ENCODE peak calls at places on chromosomes 6 and 20, in nine cellular contexts. One of them, this sample, is unnamed.
A peak's percentile ranks its signal among the peaks of the same experiment; 100 is the strongest.

GRCh38 chr20:61477366-61477966 is 225.4 kb downstream of the CDH4 start:
- DNase-seq in cardiac muscle cell: no peak
- DNase-seq in gastrocnemius medialis: no peak
- DNase-seq in GM13976: no peak
- DNase-seq in Calu3: no peak
- DNase-seq in WTC11: no peak
- DNase-seq in dorsolateral prefrontal cortex: no peak
- DNase-seq in AG10803: peak; percentile 13
- DNase-seq in BE2C: no peak
- DNase-seq in this sample: no peak

GRCh38 chr6:142400495-142400894 is 98.7 kb downstream of the ADGRG6 start:
- DNase-seq in cardiac muscle cell: peak; percentile 58
- DNase-seq in gastrocnemius medialis: no peak
- DNase-seq in GM13976: no peak
- DNase-seq in Calu3: no peak
- DNase-seq in WTC11: no peak
- DNase-seq in dorsolateral prefrontal cortex: no peak
- DNase-seq in AG10803: no peak
- DNase-seq in BE2C: no peak
- DNase-seq in this sample: no peak

GRCh38 chr6:84464471-84464870 is 237.0 kb upstream of the CEP162 start:
- DNase-seq in cardiac muscle cell: no peak
- DNase-seq in gastrocnemius medialis: no peak
- DNase-seq in GM13976: no peak
- DNase-seq in Calu3: no peak
- DNase-seq in WTC11: no peak
- DNase-seq in dorsolateral prefrontal cortex: no peak
- DNase-seq in AG10803: no peak
- DNase-seq in BE2C: no peak
- DNase-seq in this sample: no peak

GRCh38 chr6:56814308-56814707 is 140.6 kb upstream of the BEND6 start:
- DNase-seq in cardiac muscle cell: no peak
- DNase-seq in gastrocnemius medialis: no peak
- DNase-seq in GM13976: no peak
- DNase-seq in Calu3: no peak
- DNase-seq in WTC11: no peak
- DNase-seq in dorsolateral prefrontal cortex: no peak
- DNase-seq in AG10803: no peak
- DNase-seq in BE2C: no peak
- DNase-seq in this sample: no peak

GRCh38 chr6:52418606-52419005 is 1.5 kb upstream of the EFHC1 start:
- DNase-seq in cardiac muscle cell: no peak
- DNase-seq in gastrocnemius medialis: no peak
- DNase-seq in GM13976: no peak
- DNase-seq in Calu3: no peak
- DNase-seq in WTC11: no peak
- DNase-seq in dorsolateral prefrontal cortex: no peak
- DNase-seq in AG10803: no peak
- DNase-seq in BE2C: no peak
- DNase-seq in this sample: no peak

GRCh38 chr20:61604494-61604893 is 352.4 kb downstream of the CDH4 start:
- DNase-seq in cardiac muscle cell: no peak
- DNase-seq in gastrocnemius medialis: no peak
- DNase-seq in GM13976: no peak
- DNase-seq in Calu3: no peak
- DNase-seq in WTC11: no peak
- DNase-seq in dorsolateral prefrontal cortex: no peak
- DNase-seq in AG10803: no peak
- DNase-seq in BE2C: no peak
- DNase-seq in this sample: no peak

GRCh38 chr20:33684533-33685327 is 1.5 kb downstream of the E2F1 start:
- DNase-seq in cardiac muscle cell: peak; percentile 18
- DNase-seq in gastrocnemius medialis: no peak
- DNase-seq in GM13976: no peak
- DNase-seq in Calu3: peak; percentile 43
- DNase-seq in WTC11: peak; percentile 51
- DNase-seq in dorsolateral prefrontal cortex: no peak
- DNase-seq in AG10803: no peak
- DNase-seq in BE2C: peak; percentile 56
- DNase-seq in this sample: no peak

GRCh38 chr6:47342824-47343223 is 33.1 kb upstream of the TNFRSF21 start:
- DNase-seq in cardiac muscle cell: no peak
- DNase-seq in gastrocnemius medialis: no peak
- DNase-seq in GM13976: no peak
- DNase-seq in Calu3: no peak
- DNase-seq in WTC11: no peak
- DNase-seq in dorsolateral prefrontal cortex: no peak
- DNase-seq in AG10803: no peak
- DNase-seq in BE2C: no peak
- DNase-seq in this sample: no peak

GRCh38 chr20:19658137-19658536 is 99.9 kb upstream of the RIN2 start:
- DNase-seq in cardiac muscle cell: no peak
- DNase-seq in gastrocnemius medialis: no peak
- DNase-seq in GM13976: peak; percentile 37
- DNase-seq in Calu3: no peak
- DNase-seq in WTC11: no peak
- DNase-seq in dorsolateral prefrontal cortex: no peak
- DNase-seq in AG10803: no peak
- DNase-seq in BE2C: no peak
- DNase-seq in this sample: peak; percentile 39

GRCh38 chr20:40651121-40651520 is 37.9 kb downstream of the MAFB start:
- DNase-seq in cardiac muscle cell: no peak
- DNase-seq in gastrocnemius medialis: no peak
- DNase-seq in GM13976: no peak
- DNase-seq in Calu3: no peak
- DNase-seq in WTC11: no peak
- DNase-seq in dorsolateral prefrontal cortex: no peak
- DNase-seq in AG10803: peak; percentile 8
- DNase-seq in BE2C: no peak
- DNase-seq in this sample: no peak

GRCh38 chr20:60752741-60753420 is 499.2 kb upstream of the CDH4 start:
- DNase-seq in cardiac muscle cell: no peak
- DNase-seq in gastrocnemius medialis: no peak
- DNase-seq in GM13976: no peak
- DNase-seq in Calu3: no peak
- DNase-seq in WTC11: no peak
- DNase-seq in dorsolateral prefrontal cortex: no peak
- DNase-seq in AG10803: no peak
- DNase-seq in BE2C: no peak
- DNase-seq in this sample: no peak

GRCh38 chr20:58233881-58234528 is 5.6 kb upstream of the ANKRD60 start:
- DNase-seq in cardiac muscle cell: peak; percentile 43
- DNase-seq in gastrocnemius medialis: no peak
- DNase-seq in GM13976: peak; percentile 53
- DNase-seq in Calu3: peak; percentile 71
- DNase-seq in WTC11: peak; percentile 88
- DNase-seq in dorsolateral prefrontal cortex: no peak
- DNase-seq in AG10803: no peak
- DNase-seq in BE2C: peak; percentile 59
- DNase-seq in this sample: no peak

GRCh38 chr6:153790881-153791473 is 248.1 kb upstream of the OPRM1 start:
- DNase-seq in cardiac muscle cell: peak; percentile 49
- DNase-seq in gastrocnemius medialis: no peak
- DNase-seq in GM13976: no peak
- DNase-seq in Calu3: no peak
- DNase-seq in WTC11: peak; percentile 29
- DNase-seq in dorsolateral prefrontal cortex: no peak
- DNase-seq in AG10803: no peak
- DNase-seq in BE2C: peak; percentile 50
- DNase-seq in this sample: no peak

GRCh38 chr6:93644611-93645010 is 225.3 kb upstream of the EPHA7 start:
- DNase-seq in cardiac muscle cell: peak; percentile 22
- DNase-seq in gastrocnemius medialis: no peak
- DNase-seq in GM13976: no peak
- DNase-seq in Calu3: no peak
- DNase-seq in WTC11: no peak
- DNase-seq in dorsolateral prefrontal cortex: no peak
- DNase-seq in AG10803: no peak
- DNase-seq in BE2C: no peak
- DNase-seq in this sample: no peak

GRCh38 chr6:91822581-91822980 is 1235.7 kb upstream of the MAP3K7 start:
- DNase-seq in cardiac muscle cell: no peak
- DNase-seq in gastrocnemius medialis: no peak
- DNase-seq in GM13976: no peak
- DNase-seq in Calu3: no peak
- DNase-seq in WTC11: no peak
- DNase-seq in dorsolateral prefrontal cortex: no peak
- DNase-seq in AG10803: no peak
- DNase-seq in BE2C: no peak
- DNase-seq in this sample: no peak

GRCh38 chr6:50924758-50925157 is 106.1 kb downstream of the TFAP2B start:
- DNase-seq in cardiac muscle cell: no peak
- DNase-seq in gastrocnemius medialis: no peak
- DNase-seq in GM13976: no peak
- DNase-seq in Calu3: no peak
- DNase-seq in WTC11: no peak
- DNase-seq in dorsolateral prefrontal cortex: no peak
- DNase-seq in AG10803: no peak
- DNase-seq in BE2C: no peak
- DNase-seq in this sample: no peak
- TF ChIP-seq CTCF in cardiac muscle cell: no peak
- TF ChIP-seq CTCF in gastrocnemius medialis: no peak
- TF ChIP-seq CTCF in GM13976: no peak
- TF ChIP-seq CTCF in Calu3: no peak
- TF ChIP-seq CTCF in WTC11: no peak
- TF ChIP-seq CTCF in dorsolateral prefrontal cortex: no peak
- TF ChIP-seq CTCF in AG10803: no peak
- TF ChIP-seq CTCF in BE2C: no peak
- TF ChIP-seq CTCF in this sample: no peak

DNA sequence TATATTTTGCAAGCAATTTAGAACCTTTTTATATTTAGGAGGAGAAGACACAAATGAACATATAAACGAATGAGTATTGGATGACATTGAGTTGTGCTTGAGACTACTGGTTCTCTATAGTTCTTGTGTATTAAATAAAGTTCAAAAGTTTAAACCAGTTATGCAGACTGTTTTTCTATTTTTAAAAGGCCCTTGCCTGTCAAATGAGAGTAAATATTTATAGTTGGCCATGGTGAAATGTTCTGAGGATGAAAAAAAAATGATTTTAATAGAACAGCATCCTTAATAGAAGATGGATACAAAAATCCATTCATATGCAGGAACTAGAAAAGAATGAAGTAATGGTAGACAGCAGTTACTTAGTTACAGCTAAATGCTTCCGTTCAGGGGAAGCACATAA is 63.5 kb upstream of the COL10A1 start:
- DNase-seq in cardiac muscle cell: no peak
- DNase-seq in gastrocnemius medialis: no peak
- DNase-seq in GM13976: no peak
- DNase-seq in Calu3: no peak
- DNase-seq in WTC11: no peak
- DNase-seq in dorsolateral prefrontal cortex: no peak
- DNase-seq in AG10803: no peak
- DNase-seq in BE2C: no peak
- DNase-seq in this sample: no peak
- TF ChIP-seq CTCF in cardiac muscle cell: no peak
- TF ChIP-seq CTCF in gastrocnemius medialis: no peak
- TF ChIP-seq CTCF in GM13976: no peak
- TF ChIP-seq CTCF in Calu3: no peak
- TF ChIP-seq CTCF in WTC11: no peak
- TF ChIP-seq CTCF in dorsolateral prefrontal cortex: no peak
- TF ChIP-seq CTCF in AG10803: no peak
- TF ChIP-seq CTCF in BE2C: no peak
- TF ChIP-seq CTCF in this sample: no peak

DNA sequence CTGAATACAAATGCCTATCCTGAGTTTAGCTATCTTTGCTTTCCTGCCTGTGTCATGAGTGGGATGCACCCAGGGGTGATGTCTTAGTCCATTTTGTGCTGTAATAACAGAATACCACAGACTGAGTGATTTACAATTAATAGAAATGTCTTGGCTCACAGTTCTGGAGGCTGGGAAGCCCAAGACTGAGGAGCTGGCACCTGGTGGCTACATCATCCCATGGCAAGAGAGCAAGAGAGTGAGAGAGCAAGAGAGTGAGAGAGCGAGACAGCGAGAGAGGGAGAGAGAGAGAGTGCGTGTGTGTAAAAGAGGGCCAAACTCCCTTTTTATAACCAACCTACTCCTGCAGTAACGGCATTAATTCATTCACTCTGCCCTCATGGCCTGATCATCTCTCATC is 76.8 kb downstream of the PRDM1 start:
- DNase-seq in cardiac muscle cell: no peak
- DNase-seq in gastrocnemius medialis: no peak
- DNase-seq in GM13976: no peak
- DNase-seq in Calu3: no peak
- DNase-seq in WTC11: no peak
- DNase-seq in dorsolateral prefrontal cortex: no peak
- DNase-seq in AG10803: peak; percentile 72
- DNase-seq in BE2C: no peak
- DNase-seq in this sample: no peak
- TF ChIP-seq CTCF in cardiac muscle cell: no peak
- TF ChIP-seq CTCF in gastrocnemius medialis: no peak
- TF ChIP-seq CTCF in GM13976: no peak
- TF ChIP-seq CTCF in Calu3: no peak
- TF ChIP-seq CTCF in WTC11: no peak
- TF ChIP-seq CTCF in dorsolateral prefrontal cortex: no peak
- TF ChIP-seq CTCF in AG10803: no peak
- TF ChIP-seq CTCF in BE2C: no peak
- TF ChIP-seq CTCF in this sample: no peak

GRCh38 chr20:955111-955510 is 39.0 kb upstream of the ANGPT4 start:
- DNase-seq in cardiac muscle cell: no peak
- DNase-seq in gastrocnemius medialis: no peak
- DNase-seq in GM13976: no peak
- DNase-seq in Calu3: no peak
- DNase-seq in WTC11: no peak
- DNase-seq in dorsolateral prefrontal cortex: no peak
- DNase-seq in AG10803: no peak
- DNase-seq in BE2C: no peak
- DNase-seq in this sample: no peak

GRCh38 chr20:952196-952795 is 36.2 kb upstream of the ANGPT4 start:
- DNase-seq in cardiac muscle cell: no peak
- DNase-seq in gastrocnemius medialis: no peak
- DNase-seq in GM13976: no peak
- DNase-seq in Calu3: no peak
- DNase-seq in WTC11: no peak
- DNase-seq in dorsolateral prefrontal cortex: no peak
- DNase-seq in AG10803: no peak
- DNase-seq in BE2C: no peak
- DNase-seq in this sample: no peak

GRCh38 chr20:955656-956055 is 39.5 kb upstream of the ANGPT4 start:
- DNase-seq in cardiac muscle cell: no peak
- DNase-seq in gastrocnemius medialis: no peak
- DNase-seq in GM13976: no peak
- DNase-seq in Calu3: no peak
- DNase-seq in WTC11: no peak
- DNase-seq in dorsolateral prefrontal cortex: no peak
- DNase-seq in AG10803: no peak
- DNase-seq in BE2C: no peak
- DNase-seq in this sample: no peak

GRCh38 chr20:951384-952169 is 35.4 kb upstream of the ANGPT4 start:
- DNase-seq in cardiac muscle cell: no peak
- DNase-seq in gastrocnemius medialis: no peak
- DNase-seq in GM13976: no peak
- DNase-seq in Calu3: no peak
- DNase-seq in WTC11: no peak
- DNase-seq in dorsolateral prefrontal cortex: no peak
- DNase-seq in AG10803: no peak
- DNase-seq in BE2C: no peak
- DNase-seq in this sample: no peak

DNA sequence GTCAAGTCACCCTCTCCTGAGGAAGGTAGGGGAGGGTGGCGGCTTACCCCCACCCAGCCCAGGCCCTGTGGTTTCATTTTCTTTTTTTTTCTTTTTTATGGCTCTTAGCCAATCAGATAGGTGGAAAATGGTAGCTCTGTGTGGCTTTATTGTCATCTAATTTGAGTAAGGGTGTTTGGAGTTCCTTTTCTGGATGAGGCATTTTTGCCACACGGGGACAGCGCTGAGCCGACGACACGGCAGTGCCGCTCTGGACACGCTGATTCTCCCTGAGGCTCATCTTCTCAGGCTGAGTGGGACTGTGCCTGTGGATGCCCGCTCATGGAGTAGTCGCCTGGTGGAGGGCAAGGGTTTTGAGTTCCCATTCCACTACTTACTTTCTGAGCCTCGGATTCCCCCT is 37.6 kb upstream of the ANGPT4 start:
- DNase-seq in cardiac muscle cell: peak; percentile 45
- DNase-seq in gastrocnemius medialis: no peak
- DNase-seq in GM13976: no peak
- DNase-seq in Calu3: no peak
- DNase-seq in WTC11: peak; percentile 46
- DNase-seq in dorsolateral prefrontal cortex: no peak
- DNase-seq in AG10803: peak; percentile 8
- DNase-seq in BE2C: peak; percentile 20
- DNase-seq in this sample: no peak
- TF ChIP-seq CTCF in cardiac muscle cell: peak; percentile 48
- TF ChIP-seq CTCF in gastrocnemius medialis: no peak
- TF ChIP-seq CTCF in GM13976: no peak
- TF ChIP-seq CTCF in Calu3: no peak
- TF ChIP-seq CTCF in WTC11: no peak
- TF ChIP-seq CTCF in dorsolateral prefrontal cortex: no peak
- TF ChIP-seq CTCF in AG10803: peak; percentile 50
- TF ChIP-seq CTCF in BE2C: peak; percentile 40
- TF ChIP-seq CTCF in this sample: no peak